ENCODE peak calls at places on chromosomes 2 and 18, in four cellular contexts. One of them, this sample, is unnamed.

GRCh38 chr2:230864605-230865323 is at the start of gene ITM2C:
- DNase-seq in cardiac muscle cell: peak
- DNase-seq in stomach: peak
- DNase-seq in mesendoderm: peak
- DNase-seq in this sample: peak

GRCh38 chr2:241943209-241943850 is 73.8 kb downstream of the RTP5 start:
- DNase-seq in stomach: no peak
- DNase-seq in mesendoderm: no peak
- DNase-seq in cardiac muscle cell: no peak
- DNase-seq in this sample: no peak

GRCh38 chr18:48992791-48993555 is 42.2 kb upstream of the SMAD7 start:
- DNase-seq in cardiac muscle cell: no peak
- DNase-seq in stomach: no peak
- DNase-seq in mesendoderm: peak
- DNase-seq in this sample: no peak

GRCh38 chr2:36708119-36708741 is 11.7 kb downstream of the VIT start:
- DNase-seq in cardiac muscle cell: peak
- DNase-seq in stomach: no peak
- DNase-seq in mesendoderm: no peak
- DNase-seq in this sample: no peak

GRCh38 chr2:85846411-85846810 is 42.4 kb downstream of the ST3GAL5 start:
- DNase-seq in cardiac muscle cell: no peak
- DNase-seq in mesendoderm: no peak
- DNase-seq in stomach: no peak
- DNase-seq in this sample: no peak

GRCh38 chr2:156452971-156453370 is 16.8 kb downstream of the GPD2 start:
- DNase-seq in stomach: no peak
- DNase-seq in mesendoderm: no peak
- DNase-seq in cardiac muscle cell: peak
- DNase-seq in this sample: no peak

GRCh38 chr2:118786691-118787090 is 60.8 kb downstream of the EN1 start:
- DNase-seq in stomach: no peak
- DNase-seq in mesendoderm: no peak
- DNase-seq in cardiac muscle cell: no peak
- DNase-seq in this sample: no peak

GRCh38 chr2:119836455-119837142 is 76.9 kb downstream of the PTPN4 start:
- DNase-seq in mesendoderm: no peak
- DNase-seq in stomach: no peak
- DNase-seq in cardiac muscle cell: no peak
- DNase-seq in this sample: no peak

GRCh38 chr2:233565685-233566140 is 869 bp downstream of the USP40 start:
- DNase-seq in mesendoderm: no peak
- DNase-seq in cardiac muscle cell: no peak
- DNase-seq in stomach: no peak
- DNase-seq in this sample: no peak

GRCh38 chr2:17540813-17541513 is 467 bp downstream of the VSNL1 start:
- DNase-seq in stomach: no peak
- DNase-seq in mesendoderm: no peak
- DNase-seq in cardiac muscle cell: no peak
- DNase-seq in this sample: no peak

GRCh38 chr2:10236571-10237391 is 65.9 kb upstream of the HPCAL1 start:
- DNase-seq in cardiac muscle cell: no peak
- DNase-seq in stomach: no peak
- DNase-seq in mesendoderm: no peak
- DNase-seq in this sample: no peak

GRCh38 chr18:50297621-50298442 is 10.3 kb upstream of the CXXC1 start:
- DNase-seq in mesendoderm: peak
- DNase-seq in cardiac muscle cell: peak
- DNase-seq in stomach: peak
- DNase-seq in this sample: peak

GRCh38 chr2:31051213-31052185 is 86.7 kb downstream of the GALNT14 start:
- DNase-seq in mesendoderm: no peak
- DNase-seq in stomach: no peak
- DNase-seq in cardiac muscle cell: no peak
- DNase-seq in this sample: no peak

GRCh38 chr2:27291865-27292264 is 9.6 kb downstream of the TRIM54 start:
- DNase-seq in mesendoderm: peak
- DNase-seq in cardiac muscle cell: no peak
- DNase-seq in stomach: no peak
- DNase-seq in this sample: peak

GRCh38 chr2:146666336-146666735 is 1178.5 kb upstream of the ACVR2A start:
- DNase-seq in stomach: no peak
- DNase-seq in cardiac muscle cell: peak
- DNase-seq in mesendoderm: no peak
- DNase-seq in this sample: no peak

GRCh38 chr2:45675130-45675812 is 23.8 kb downstream of the PRKCE start:
- DNase-seq in mesendoderm: peak
- DNase-seq in cardiac muscle cell: peak
- DNase-seq in stomach: peak
- DNase-seq in this sample: no peak

DNA sequence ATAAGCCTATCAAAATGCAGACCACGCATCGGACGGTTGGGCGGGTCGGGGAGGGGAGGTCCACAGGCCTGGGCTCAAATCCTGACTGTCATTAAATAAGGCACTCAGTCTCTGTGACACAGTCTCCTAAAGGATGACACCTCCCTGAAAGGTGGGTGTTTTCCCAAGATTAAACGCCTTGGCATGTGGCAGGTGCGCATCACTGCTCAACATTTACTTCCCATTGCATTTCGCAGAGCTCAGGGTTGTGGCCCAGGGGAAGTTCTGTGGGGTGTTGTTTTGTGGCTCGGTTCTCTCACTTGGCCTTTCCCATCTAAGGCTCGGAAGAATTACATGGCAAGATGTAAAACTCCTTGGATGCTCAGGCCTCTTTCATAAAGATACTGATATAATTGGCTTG is 107.4 kb downstream of the NCK2 start:
- DNase-seq in cardiac muscle cell: no peak
- DNase-seq in mesendoderm: no peak
- DNase-seq in stomach: no peak
- DNase-seq in this sample: no peak
- H3K27ac ChIP-seq in cardiac muscle cell: no peak
- H3K27ac ChIP-seq in mesendoderm: no peak
- H3K27ac ChIP-seq in stomach: no peak
- H3K27ac ChIP-seq in this sample: no peak

GRCh38 chr2:101307950-101308431 is 510 bp downstream of the RNF149 start:
- DNase-seq in cardiac muscle cell: peak
- DNase-seq in mesendoderm: peak
- DNase-seq in stomach: no peak
- DNase-seq in this sample: peak

GRCh38 chr2:101308432-101309210 is at the start of gene RNF149:
- DNase-seq in mesendoderm: peak
- DNase-seq in stomach: peak
- DNase-seq in cardiac muscle cell: peak
- DNase-seq in this sample: peak

GRCh38 chr2:101309211-101309700 is 755 bp upstream of the RNF149 start:
- DNase-seq in mesendoderm: no peak
- DNase-seq in stomach: no peak
- DNase-seq in cardiac muscle cell: no peak
- DNase-seq in this sample: no peak

GRCh38 chr2:101306410-101306809 is 2.1 kb downstream of the RNF149 start:
- DNase-seq in mesendoderm: no peak
- DNase-seq in cardiac muscle cell: no peak
- DNase-seq in stomach: no peak
- DNase-seq in this sample: no peak

DNA sequence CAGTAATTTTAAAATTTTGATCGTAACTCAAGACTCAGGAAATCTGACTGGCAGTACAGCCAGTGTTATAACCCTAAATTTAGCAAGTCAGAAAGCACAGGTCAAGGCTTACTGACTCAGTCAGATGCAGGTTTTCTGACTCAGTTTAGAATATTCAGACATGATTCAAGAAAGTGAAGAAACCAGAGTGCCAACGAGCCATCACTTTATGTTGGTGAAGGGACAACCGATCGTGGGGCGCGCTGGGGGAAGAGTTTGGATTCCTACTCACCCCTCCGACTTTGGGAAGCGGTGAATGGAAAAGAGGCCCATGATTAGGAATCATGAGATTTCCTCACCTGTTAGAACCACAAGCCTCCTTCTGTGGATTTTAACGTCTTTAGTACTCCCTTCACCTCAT is 998 bp downstream of the RNF149 start:
- DNase-seq in mesendoderm: no peak
- DNase-seq in stomach: no peak
- DNase-seq in cardiac muscle cell: peak
- DNase-seq in this sample: no peak
- H3K27ac ChIP-seq in mesendoderm: no peak
- H3K27ac ChIP-seq in stomach: peak
- H3K27ac ChIP-seq in cardiac muscle cell: peak
- H3K27ac ChIP-seq in this sample: peak

GRCh38 chr2:239951825-239952224 is 73.3 kb downstream of the NDUFA10 start:
- DNase-seq in cardiac muscle cell: no peak
- DNase-seq in stomach: no peak
- DNase-seq in mesendoderm: no peak
- DNase-seq in this sample: no peak
- H3K27ac ChIP-seq in cardiac muscle cell: no peak
- H3K27ac ChIP-seq in stomach: no peak
- H3K27ac ChIP-seq in mesendoderm: no peak
- H3K27ac ChIP-seq in this sample: no peak

GRCh38 chr18:2905802-2906521 is 59.2 kb downstream of the EMILIN2 start:
- DNase-seq in cardiac muscle cell: peak
- DNase-seq in mesendoderm: peak
- DNase-seq in stomach: peak
- DNase-seq in this sample: no peak

GRCh38 chr18:2907459-2908145 is 60.8 kb downstream of the EMILIN2 start:
- DNase-seq in mesendoderm: no peak
- DNase-seq in stomach: no peak
- DNase-seq in cardiac muscle cell: no peak
- DNase-seq in this sample: no peak

GRCh38 chr18:2908946-2909335 is 62.1 kb downstream of the EMILIN2 start:
- DNase-seq in mesendoderm: no peak
- DNase-seq in stomach: no peak
- DNase-seq in cardiac muscle cell: no peak
- DNase-seq in this sample: no peak

GRCh38 chr18:2908166-2908945 is 61.5 kb downstream of the EMILIN2 start:
- DNase-seq in mesendoderm: no peak
- DNase-seq in cardiac muscle cell: no peak
- DNase-seq in stomach: no peak
- DNase-seq in this sample: no peak

DNA sequence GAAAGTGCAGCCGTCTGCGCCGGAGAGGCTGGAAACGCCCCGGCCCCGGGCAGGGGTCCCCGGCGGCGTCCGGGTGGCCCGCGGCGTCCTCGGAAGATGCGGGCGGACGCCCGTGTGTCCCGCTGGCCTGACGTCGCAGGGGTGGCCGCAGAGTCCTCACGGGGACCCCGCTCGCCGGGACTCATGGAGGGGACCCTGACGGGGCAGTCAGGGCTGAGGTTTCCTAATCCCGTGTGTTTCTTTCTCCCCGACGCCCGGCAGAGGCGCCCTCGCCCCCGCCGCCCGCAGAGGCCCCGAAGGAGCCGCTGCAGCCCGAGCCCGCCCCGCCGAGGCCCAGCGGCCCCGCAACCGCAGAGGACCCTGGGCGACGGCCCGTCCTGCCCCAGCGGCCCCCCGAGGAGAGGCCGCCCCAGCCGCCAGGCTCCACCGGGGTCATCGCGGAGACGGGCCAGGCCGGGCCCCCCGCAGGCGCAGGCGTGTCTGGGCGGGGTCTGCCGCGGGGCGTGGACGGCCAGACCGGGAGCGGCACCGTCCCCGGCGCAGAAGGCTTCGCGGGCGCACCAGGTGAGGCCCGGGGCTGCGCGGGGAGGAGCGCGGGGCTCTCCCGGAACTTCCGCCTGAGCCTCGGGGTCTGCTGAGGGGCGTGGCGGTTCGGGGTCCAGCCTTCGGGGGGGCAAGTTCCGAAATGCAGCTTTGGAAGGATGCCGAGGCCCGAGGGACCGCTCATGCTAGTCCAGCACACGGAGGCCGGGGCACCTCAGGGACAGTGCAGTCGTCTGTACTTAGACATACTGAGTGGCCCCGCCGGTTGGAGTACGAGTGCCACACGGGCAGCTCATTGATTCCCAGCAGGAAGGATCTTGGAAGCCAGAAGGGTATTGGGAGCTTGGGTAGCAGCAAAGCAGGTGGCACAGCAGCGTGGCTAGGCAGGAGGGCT is 60.0 kb downstream of the EMILIN2 start:
- DNase-seq in cardiac muscle cell: peak
- DNase-seq in stomach: no peak
- DNase-seq in mesendoderm: peak
- DNase-seq in this sample: no peak
- H3K27ac ChIP-seq in cardiac muscle cell: no peak
- H3K27ac ChIP-seq in stomach: peak
- H3K27ac ChIP-seq in mesendoderm: peak
- H3K27ac ChIP-seq in this sample: no peak

DNA sequence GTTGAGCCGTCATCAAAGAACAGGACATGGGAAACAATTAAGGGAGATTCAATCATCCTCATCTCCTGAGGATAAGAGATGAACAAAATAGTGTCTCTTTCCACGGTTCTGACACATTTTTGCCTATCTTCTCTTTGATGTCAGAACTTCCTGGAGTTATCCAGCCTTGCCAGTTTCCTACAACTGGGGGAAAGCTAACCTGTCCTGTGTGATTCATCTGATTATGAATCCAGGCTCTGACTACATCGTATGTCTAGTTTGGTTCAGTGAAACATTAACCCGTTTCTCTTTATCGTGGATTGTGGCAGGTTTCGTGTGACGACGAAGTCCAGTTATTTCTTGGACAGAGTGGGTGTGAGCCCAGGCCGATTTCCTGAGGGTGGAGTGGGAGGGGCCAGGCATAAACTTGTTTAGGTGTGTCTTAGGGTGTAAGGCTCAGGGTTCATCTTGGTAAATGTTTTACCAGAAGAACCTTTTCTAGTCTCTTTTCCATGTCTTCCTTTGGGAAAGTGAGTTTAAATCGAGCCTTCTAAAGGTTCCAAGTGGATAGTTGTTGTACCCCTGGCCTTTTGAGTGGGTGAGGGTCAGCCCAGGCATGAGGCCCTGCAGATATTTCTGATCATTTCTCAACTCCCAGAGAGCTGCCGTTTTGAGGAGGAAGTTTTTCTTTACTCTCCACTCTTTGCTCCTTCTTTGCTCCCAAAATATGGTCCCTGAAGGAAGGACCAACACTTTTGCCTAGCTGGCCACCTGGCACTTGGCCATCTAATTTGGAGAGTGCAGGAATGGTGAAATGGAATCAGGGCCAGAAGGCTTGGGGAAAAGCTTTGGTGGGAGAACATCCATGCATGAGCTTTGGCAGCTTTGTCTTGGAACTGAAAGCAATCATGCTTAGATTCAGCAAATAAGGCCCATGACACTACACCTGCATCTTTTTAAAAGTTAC is 50.4 kb upstream of the FZD5 start:
- DNase-seq in mesendoderm: no peak
- DNase-seq in stomach: peak
- DNase-seq in cardiac muscle cell: no peak
- DNase-seq in this sample: no peak
- H3K27ac ChIP-seq in mesendoderm: no peak
- H3K27ac ChIP-seq in stomach: peak
- H3K27ac ChIP-seq in cardiac muscle cell: no peak
- H3K27ac ChIP-seq in this sample: no peak

DNA sequence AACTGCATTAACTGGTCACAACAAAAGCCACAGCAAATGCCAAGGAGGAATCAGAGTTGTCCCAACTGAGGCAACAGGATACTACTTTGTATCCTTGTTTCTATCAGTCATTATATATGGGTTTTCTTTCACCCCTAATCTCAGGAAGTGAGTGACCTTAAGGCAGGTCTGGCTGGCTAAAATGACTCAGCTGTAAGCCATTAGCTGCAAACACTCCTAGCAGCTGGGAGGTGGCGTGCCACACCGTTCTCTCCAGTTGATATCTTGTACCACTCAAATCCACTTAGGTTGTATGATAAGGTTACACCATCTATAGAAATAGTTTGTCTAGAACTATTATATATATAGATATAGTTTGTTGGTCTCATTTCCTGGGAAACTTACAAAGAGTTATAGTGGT is 171.1 kb upstream of the MC4R start:
- DNase-seq in cardiac muscle cell: no peak
- DNase-seq in stomach: no peak
- DNase-seq in mesendoderm: no peak
- DNase-seq in this sample: no peak
- H3K27ac ChIP-seq in cardiac muscle cell: no peak
- H3K27ac ChIP-seq in stomach: no peak
- H3K27ac ChIP-seq in mesendoderm: no peak
- H3K27ac ChIP-seq in this sample: no peak

This sample was measured in WERI-Rb-1.